ENCODE peak calls at places on chromosomes 12 and 14, in six cellular contexts. G, X, K, U, P and T are unnamed samples.

GRCh38 chr12:65728348-65728912 is 95.9 kb upstream of the HMGA2 start:
- DNase-seq in G (no peak), X (no peak), K (no peak), U (peak), P (no peak), T (no peak)

GRCh38 chr12:79420146-79420618 is 270.6 kb downstream of the PAWR start:
- DNase-seq in G (peak), X (peak), K (no peak), U (peak), P (peak), T (no peak)

GRCh38 chr12:105106621-105107020 is 910 bp upstream of the WASHC4 start:
- DNase-seq in G (no peak), X (no peak), K (no peak), U (no peak), P (no peak), T (no peak)

GRCh38 chr14:95065411-95065810 is 91.9 kb downstream of the DICER1 start:
- DNase-seq in G (no peak), X (no peak), K (no peak), U (no peak), P (no peak), T (no peak)

GRCh38 chr12:29516431-29516875 is 19.0 kb upstream of the OVCH1 start:
- DNase-seq in G (no peak), X (peak), K (no peak), U (peak), P (peak), T (no peak)

GRCh38 chr12:122874081-122874480 is 21.8 kb downstream of the VPS37B start:
- DNase-seq in G (no peak), X (no peak), K (peak), U (no peak), P (no peak), T (no peak)

GRCh38 chr14:69117020-69117767 is 35.7 kb downstream of the DCAF5 start:
- DNase-seq in G (no peak), X (no peak), K (no peak), U (no peak), P (no peak), T (no peak)

GRCh38 chr12:81953541-81953940 is 194.4 kb upstream of the PPFIA2 start:
- DNase-seq in G (no peak), X (no peak), K (no peak), U (no peak), P (no peak), T (no peak)

GRCh38 chr12:67151891-67152290 is 117.3 kb upstream of the CAND1 start:
- DNase-seq in G (no peak), X (no peak), K (no peak), U (no peak), P (no peak), T (no peak)

GRCh38 chr12:79001404-79001803 is 136.8 kb downstream of the SYT1 start:
- DNase-seq in G (no peak), X (no peak), K (no peak), U (no peak), P (no peak), T (no peak)

GRCh38 chr14:90023176-90023896 is 38.5 kb upstream of the KCNK13 start:
- DNase-seq in G (no peak), X (no peak), K (no peak), U (peak), P (no peak), T (no peak)

GRCh38 chr14:56057071-56057865 is 60.9 kb upstream of the PELI2 start:
- DNase-seq in G (no peak), X (no peak), K (no peak), U (no peak), P (no peak), T (no peak)

GRCh38 chr14:21796912-21797311 is 123.3 kb upstream of the OR4E1 start:
- DNase-seq in G (no peak), X (no peak), K (no peak), U (no peak), P (no peak), T (no peak)
- TF ChIP-seq CTCF in G (no peak), X (no peak), K (no peak), U (no peak), P (no peak), T (no peak)

DNA sequence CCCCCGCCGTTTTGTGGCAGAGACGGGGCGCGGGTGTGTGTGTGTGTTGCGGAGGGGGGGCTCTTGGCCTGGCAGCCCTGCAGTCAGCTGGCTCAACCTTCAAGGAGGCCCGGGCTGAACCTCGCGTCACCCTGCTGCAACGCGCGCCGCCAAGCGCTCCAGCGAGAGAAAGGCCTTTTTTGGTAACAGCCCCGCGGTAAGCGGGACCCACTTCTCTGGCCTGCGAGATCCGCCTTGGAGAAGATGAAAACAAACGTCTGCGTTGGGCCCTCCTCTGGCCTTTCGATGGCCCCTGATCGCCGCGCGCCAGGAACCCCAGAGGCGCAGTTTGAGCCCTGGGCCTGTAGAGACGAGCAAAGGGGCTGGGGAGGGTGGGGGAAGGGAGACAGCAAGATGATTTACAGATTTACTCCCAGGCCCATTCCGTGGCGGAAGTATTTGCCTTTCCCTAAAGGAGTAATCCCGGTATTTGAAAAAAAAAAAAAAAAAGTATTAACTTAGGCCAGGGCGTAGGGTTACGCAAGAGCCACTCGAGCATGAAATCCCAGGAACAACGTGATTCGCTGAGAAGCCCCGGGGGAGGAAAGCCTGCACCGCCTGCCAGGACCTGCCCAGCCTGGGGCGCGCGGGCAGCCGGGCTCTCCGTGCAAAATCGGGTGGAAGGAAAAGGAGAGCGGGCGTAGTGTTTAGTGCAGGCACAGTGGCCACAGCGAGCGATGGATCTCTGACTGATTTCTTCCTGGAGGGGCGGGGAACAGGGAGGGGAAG is 4.5 kb upstream of the IRF2BPL start:
- DNase-seq in G (no peak), X (peak), K (peak), U (peak), P (peak), T (peak)
- TF ChIP-seq CTCF in G (no peak), X (no peak), K (peak), U (no peak), P (peak), T (no peak)

GRCh38 chr12:114935658-114936057 is 251.7 kb upstream of the TBX3 start:
- DNase-seq in G (no peak), X (no peak), K (no peak), U (no peak), P (no peak), T (no peak)
- TF ChIP-seq CTCF in G (peak), X (no peak), K (no peak), U (peak), P (no peak), T (no peak)

GRCh38 chr12:109771746-109772621 is 58.4 kb downstream of the FAM222A start:
- DNase-seq in G (no peak), X (no peak), K (peak), U (no peak), P (no peak), T (no peak)
- TF ChIP-seq CTCF in G (no peak), X (no peak), K (peak), U (no peak), P (no peak), T (no peak)

GRCh38 chr14:79809849-79810612 is 401.3 kb downstream of the DIO2 start:
- DNase-seq in G (no peak), X (peak), K (no peak), U (peak), P (no peak), T (no peak)
- TF ChIP-seq CTCF in G (no peak), X (peak), K (peak), U (peak), P (peak), T (no peak)

DNA sequence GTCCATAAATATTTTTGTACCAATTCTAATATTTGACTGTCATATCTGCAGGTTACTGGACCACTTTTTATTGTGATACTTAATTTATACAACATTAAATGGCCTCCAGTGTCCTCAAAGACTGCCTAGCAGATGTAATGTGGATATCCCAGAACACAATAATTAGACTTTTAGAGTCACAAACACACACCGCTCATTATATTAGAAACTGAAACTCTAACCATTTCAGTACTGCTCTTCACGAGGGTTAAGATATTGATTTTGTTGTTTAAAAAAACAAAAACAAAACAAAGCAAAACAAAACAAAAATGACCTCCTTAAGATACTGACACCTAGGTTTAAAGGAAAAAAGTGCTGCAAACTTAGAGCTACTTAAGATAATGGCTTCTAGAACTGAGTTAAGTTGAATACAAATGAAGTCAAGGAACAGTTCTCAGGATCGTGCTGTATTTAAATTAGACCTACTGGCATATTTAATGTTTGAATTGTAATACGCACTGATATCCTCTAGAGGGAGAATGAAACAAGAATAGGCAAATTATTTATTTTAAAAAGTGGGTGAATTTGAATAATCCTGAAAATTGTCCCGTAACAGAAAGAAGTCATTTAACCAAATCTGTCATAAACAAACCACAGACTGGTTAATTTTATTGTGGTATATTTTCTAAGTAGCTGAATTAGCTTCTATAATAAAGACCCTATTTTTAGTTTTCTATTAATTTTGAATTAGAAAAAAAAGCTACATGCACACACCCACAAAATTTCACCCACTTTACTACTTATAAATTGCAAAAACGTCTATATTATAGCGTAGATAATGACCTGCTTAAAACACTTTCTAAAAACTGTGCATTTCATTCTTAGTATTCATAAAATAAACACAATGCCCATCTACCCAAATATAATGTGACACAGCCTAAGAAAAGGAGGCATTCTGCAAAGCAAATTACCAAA is 395.2 kb upstream of the DCN start:
- DNase-seq in G (no peak), X (peak), K (no peak), U (peak), P (no peak), T (no peak)
- TF ChIP-seq CTCF in G (peak), X (peak), K (peak), U (peak), P (peak), T (no peak)